ENCODE peak calls at places on chromosomes 13 and 19, in nine cellular contexts. O is keratinocyte; J is esophagus squamous epithelium; W is fibroblast of pulmonary artery; B is CD8-positive, alpha-beta T cell; G is brain microvascular endothelial cell; C is A673; F is AG04450; V is bronchial epithelial cell. U is an unnamed sample.

GRCh38 chr13:49256841-49257240 is 9.1 kb downstream of the CDADC1 start:
- DNase-seq in O (no peak), J (no peak), W (peak), B (no peak), G (no peak), C (no peak), F (no peak), V (no peak), U (no peak)

GRCh38 chr13:20457670-20458069 is 68.0 kb downstream of the CRYL1 start:
- DNase-seq in O (no peak), J (no peak), W (no peak), B (no peak), G (no peak), C (no peak), F (no peak), V (no peak), U (no peak)

GRCh38 chr19:15328312-15328711 is 4.0 kb downstream of the BRD4 start:
- DNase-seq in O (no peak), J (no peak), W (no peak), B (no peak), G (no peak), C (no peak), F (no peak), V (no peak), U (no peak)

GRCh38 chr13:111359237-111359915 is 38.9 kb downstream of the TEX29 start:
- DNase-seq in O (no peak), J (no peak), W (no peak), B (no peak), G (no peak), C (no peak), F (no peak), V (no peak), U (peak)

GRCh38 chr19:38831142-38831605 is 420 bp downstream of the ECH1 start:
- DNase-seq in O (no peak), J (no peak), W (peak), B (no peak), G (peak), C (no peak), F (peak), V (peak), U (peak)

GRCh38 chr13:21360463-21360862 is 98.6 kb downstream of the ZDHHC20 start:
- DNase-seq in O (no peak), J (no peak), W (no peak), B (no peak), G (no peak), C (no peak), F (no peak), V (no peak), U (no peak)

GRCh38 chr13:97261254-97262015 is 39.3 kb downstream of the MBNL2 start:
- DNase-seq in O (no peak), J (no peak), W (no peak), B (no peak), G (no peak), C (no peak), F (no peak), V (no peak), U (no peak)

GRCh38 chr19:10730932-10731331 is 13.1 kb downstream of the DNM2 start:
- DNase-seq in O (no peak), J (no peak), W (no peak), B (no peak), G (no peak), C (no peak), F (no peak), V (no peak), U (no peak)

GRCh38 chr19:18717601-18718000 is 34.1 kb downstream of the CRTC1 start:
- DNase-seq in O (no peak), J (no peak), W (no peak), B (no peak), G (no peak), C (no peak), F (no peak), V (no peak), U (no peak)

GRCh38 chr13:42276683-42277082 is 4.7 kb downstream of the AKAP11 start:
- DNase-seq in O (no peak), J (no peak), W (no peak), B (no peak), G (no peak), C (no peak), F (no peak), V (no peak), U (no peak)

GRCh38 chr13:22278336-22278929 is 607.6 kb downstream of the FGF9 start:
- DNase-seq in O (no peak), J (no peak), W (no peak), B (peak), G (no peak), C (peak), F (peak), V (peak), U (no peak)

GRCh38 chr13:53064721-53065120 is 36.1 kb downstream of the OLFM4 start:
- DNase-seq in O (no peak), J (no peak), W (no peak), B (no peak), G (no peak), C (peak), F (no peak), V (no peak), U (no peak)

GRCh38 chr13:78137404-78138142 is 218.9 kb upstream of the EDNRB start:
- DNase-seq in O (no peak), J (no peak), W (peak), B (no peak), G (peak), C (peak), F (peak), V (peak), U (peak)

DNA sequence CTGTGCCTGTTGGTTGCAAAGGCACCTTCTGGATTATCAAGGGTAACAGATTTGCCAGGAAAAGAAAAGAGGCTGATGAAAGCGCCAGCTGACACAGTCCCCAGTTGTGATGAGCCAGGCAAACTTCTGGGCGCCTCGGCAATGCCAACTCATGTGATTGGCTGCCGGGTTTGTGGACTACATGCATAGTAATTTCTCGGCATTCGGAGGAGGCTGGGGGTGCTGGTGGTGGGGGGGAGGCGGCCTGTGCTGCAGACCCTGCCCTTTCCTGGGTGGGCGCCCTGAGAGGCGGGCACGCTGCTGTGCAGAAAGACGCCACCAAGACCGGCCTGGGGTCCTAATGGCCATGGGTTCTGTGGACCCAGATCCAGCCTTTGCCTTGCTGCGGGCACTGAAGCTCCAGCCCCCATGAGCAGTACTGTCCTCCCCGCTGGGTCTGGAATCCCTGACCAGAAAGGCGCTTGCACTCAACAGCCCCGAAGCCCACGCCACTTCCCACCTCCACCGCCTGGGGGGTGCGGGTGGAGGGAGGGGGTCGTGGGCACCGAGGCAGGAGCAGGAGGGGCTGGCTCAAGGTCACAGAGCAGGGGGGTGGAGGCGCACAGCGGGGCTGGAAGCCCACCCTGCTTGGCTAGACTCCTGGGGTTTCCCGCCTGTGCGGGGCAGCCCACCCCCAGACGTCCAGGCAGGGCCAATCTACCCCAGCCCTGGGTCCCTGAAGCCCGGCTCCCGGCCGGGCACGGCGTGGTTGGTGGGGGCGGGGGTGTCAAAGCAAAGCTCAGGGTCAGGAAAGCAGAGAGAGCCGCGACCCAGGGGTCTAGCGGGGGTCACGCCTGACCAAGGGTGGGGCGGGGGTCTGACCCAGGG is 1.0 kb downstream of the DIRAS1 start:
- DNase-seq in O (no peak), J (no peak), W (no peak), B (no peak), G (peak), C (peak), F (no peak), V (no peak), U (peak)
- TF ChIP-seq CTCF in O (no peak), J (no peak), W (no peak), B (no peak), G (peak), C (no peak), F (peak), V (no peak), U (no peak)

GRCh38 chr13:113401452-113402415 is 37.8 kb upstream of the GRTP1 start:
- DNase-seq in O (no peak), J (no peak), W (no peak), B (no peak), G (no peak), C (no peak), F (no peak), V (no peak), U (no peak)
- H3K4me3 ChIP-seq in O (no peak), J (no peak), W (no peak), B (no peak), G (no peak), C (no peak), F (no peak), V (no peak), U (no peak)

DNA sequence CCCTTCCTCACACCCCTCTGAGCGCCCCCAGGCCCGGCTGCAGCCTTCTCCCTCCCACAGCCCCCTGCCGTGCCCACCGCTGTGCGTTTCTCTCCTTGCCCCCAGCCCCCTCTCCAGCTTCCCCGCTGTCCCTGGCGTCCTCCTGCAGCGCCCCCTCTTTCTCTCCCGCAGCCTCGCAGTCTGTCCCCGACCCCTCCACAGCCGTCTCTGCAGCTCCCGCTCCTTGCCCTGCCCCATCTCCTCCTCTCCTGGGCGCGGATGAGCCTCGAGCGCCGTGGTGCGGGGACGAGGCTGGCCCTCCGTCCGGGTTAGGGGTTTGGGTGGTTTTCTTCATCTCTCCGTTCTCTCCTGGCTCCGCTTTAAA is 1.1 kb downstream of the KMT5C start:
- DNase-seq in O (no peak), J (no peak), W (no peak), B (no peak), G (no peak), C (peak), F (no peak), V (no peak), U (peak)
- TF ChIP-seq CTCF in O (peak), J (no peak), W (peak), B (no peak), G (peak), C (peak), F (peak), V (peak), U (peak)

DNA sequence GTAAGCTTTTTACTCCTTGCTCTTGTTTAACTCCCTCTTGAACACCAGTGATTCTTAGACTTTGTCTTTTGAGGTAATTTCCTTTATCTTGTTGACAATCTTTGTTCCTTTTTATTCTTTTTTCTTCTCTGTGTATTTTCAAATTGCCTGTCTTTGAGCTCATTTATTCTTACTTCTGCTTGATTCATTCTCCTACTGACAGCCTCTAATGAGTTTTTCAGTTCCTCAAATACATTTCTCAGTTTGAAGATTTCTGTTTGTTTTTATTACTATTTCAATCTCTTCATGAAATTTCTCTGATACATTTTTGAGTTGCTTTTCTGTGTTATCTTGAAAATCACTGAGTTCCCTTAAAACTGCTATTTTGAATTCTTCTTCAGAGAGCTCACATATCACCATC is 154.1 kb downstream of the ATP8A2 start:
- DNase-seq in O (no peak), J (no peak), W (no peak), B (no peak), G (no peak), C (no peak), F (no peak), V (no peak), U (no peak)
- H3K4me3 ChIP-seq in O (no peak), J (no peak), W (no peak), B (no peak), G (no peak), C (no peak), F (no peak), V (no peak), U (no peak)

DNA sequence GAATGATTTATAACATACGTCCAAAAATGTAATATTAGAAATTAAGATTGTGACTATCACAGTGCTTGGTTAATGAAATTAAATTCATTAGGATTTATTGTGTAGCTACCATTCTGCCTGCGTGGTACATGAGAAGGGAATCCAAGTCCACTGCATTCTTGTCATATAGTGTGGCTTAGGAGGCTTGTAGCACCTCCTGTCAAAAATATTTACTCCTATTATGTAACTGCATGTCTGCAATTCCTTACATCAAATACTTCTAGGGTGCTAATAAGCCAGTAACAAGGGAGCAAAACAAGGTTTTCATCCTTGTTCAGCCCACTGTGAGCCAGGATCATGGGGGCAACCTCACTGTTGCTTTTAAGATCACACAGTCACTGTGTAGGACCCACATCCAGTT is 199.0 kb downstream of the SLC7A1 start:
- DNase-seq in O (no peak), J (no peak), W (no peak), B (no peak), G (no peak), C (no peak), F (no peak), V (no peak), U (no peak)
- TF ChIP-seq CTCF in O (no peak), J (no peak), W (no peak), B (no peak), G (no peak), C (no peak), F (no peak), V (no peak), U (no peak)

DNA sequence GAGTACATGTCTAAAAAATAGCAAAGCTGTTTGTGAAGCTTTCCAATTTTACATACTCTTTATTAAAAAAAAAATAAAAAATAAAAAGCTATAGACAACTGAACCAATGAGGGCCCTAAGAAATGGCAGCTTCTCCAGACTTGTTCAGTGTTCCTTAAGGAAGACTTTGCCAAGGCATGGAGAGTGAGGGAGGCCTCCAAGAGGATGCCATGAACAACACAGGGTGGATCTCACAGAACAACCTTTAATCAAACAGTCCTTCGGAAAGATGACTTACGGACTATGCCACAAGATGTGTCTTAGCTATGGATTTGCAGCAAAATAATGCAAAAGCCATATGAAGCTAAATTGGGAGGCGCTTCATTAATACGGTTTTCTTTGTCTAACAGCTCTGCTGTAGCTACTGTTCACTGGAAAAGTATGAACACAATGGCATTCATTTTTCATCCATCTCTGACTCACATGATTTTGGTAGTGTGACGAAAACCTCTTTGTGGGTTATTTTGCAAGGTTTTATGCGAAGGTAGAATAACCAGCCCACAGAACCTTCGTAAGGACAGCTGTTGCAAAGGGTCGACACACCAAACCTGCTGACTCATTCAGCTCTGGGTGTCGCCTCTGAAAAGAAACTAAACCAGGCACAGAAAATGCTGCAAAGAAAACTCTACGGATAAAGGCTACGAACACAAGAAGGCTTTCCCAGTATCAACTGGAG is 27.7 kb downstream of the EFNB2 start:
- DNase-seq in O (peak), J (no peak), W (peak), B (no peak), G (peak), C (no peak), F (peak), V (peak), U (peak)
- H3K4me3 ChIP-seq in O (peak), J (no peak), W (peak), B (no peak), G (no peak), C (no peak), F (peak), V (no peak), U (peak)

GRCh38 chr13:100674848-100675659 is 459 bp upstream of the TMTC4 start:
- DNase-seq in O (peak), J (peak), W (peak), B (peak), G (peak), C (peak), F (peak), V (peak), U (peak)
- TF ChIP-seq CTCF in O (peak), J (peak), W (peak), B (no peak), G (peak), C (peak), F (peak), V (peak), U (peak)

GRCh38 chr19:12112701-12113100 is 27.4 kb downstream of the ZNF20 start:
- DNase-seq in O (no peak), J (no peak), W (no peak), B (no peak), G (no peak), C (no peak), F (no peak), V (no peak), U (no peak)

GRCh38 chr19:12112238-12112637 is 27.9 kb downstream of the ZNF20 start:
- DNase-seq in O (no peak), J (no peak), W (no peak), B (no peak), G (no peak), C (no peak), F (no peak), V (no peak), U (no peak)

GRCh38 chr19:12111176-12111575 is 29.0 kb downstream of the ZNF20 start:
- DNase-seq in O (no peak), J (no peak), W (no peak), B (no peak), G (no peak), C (no peak), F (no peak), V (no peak), U (peak)

GRCh38 chr19:12117203-12117970 is 22.8 kb downstream of the ZNF20 start:
- DNase-seq in O (no peak), J (no peak), W (no peak), B (no peak), G (no peak), C (no peak), F (no peak), V (no peak), U (no peak)

DNA sequence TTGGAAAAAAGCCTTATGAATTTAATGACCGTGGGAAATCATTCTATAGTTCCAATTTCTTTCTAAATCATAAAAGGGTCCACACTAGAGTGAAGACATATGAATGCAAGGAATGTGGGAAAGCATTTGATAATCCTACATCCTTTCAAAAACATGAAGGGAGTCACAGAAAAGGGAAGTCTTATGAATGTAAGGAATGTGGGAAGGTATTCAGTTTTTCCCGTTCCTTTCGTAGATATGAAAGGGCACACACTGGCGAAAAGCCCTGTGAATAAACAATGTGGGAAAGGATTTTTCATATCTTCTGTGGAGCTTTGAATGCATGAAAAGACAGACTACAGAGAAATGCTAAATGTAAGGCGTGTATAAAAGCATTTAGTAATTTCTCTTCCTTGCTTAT is 27.0 kb downstream of the ZNF20 start:
- DNase-seq in O (no peak), J (no peak), W (no peak), B (no peak), G (no peak), C (no peak), F (no peak), V (no peak), U (no peak)
- H3K4me3 ChIP-seq in O (no peak), J (no peak), W (no peak), B (no peak), G (no peak), C (no peak), F (no peak), V (no peak), U (no peak)

GRCh38 chr13:88978607-88979006 is 1307.4 kb downstream of the SLITRK5 start:
- DNase-seq in O (no peak), J (no peak), W (no peak), B (no peak), G (no peak), C (no peak), F (no peak), V (no peak), U (no peak)

GRCh38 chr13:88979465-88980180 is 1308.5 kb downstream of the SLITRK5 start:
- DNase-seq in O (no peak), J (no peak), W (peak), B (no peak), G (no peak), C (no peak), F (no peak), V (peak), U (no peak)
- TF ChIP-seq CTCF in O (peak), J (no peak), W (no peak), B (no peak), G (peak), C (no peak), F (no peak), V (peak), U (no peak)

U was measured in foreskin fibroblast.